ENCODE peak calls at places on chromosomes 12 and 14, in ten cellular contexts. Y, F, P, U, Z, Q, X, J, O and E are unnamed samples.

GRCh38 chr14:59699422-59699821 is 122.8 kb upstream of the CCDC175 start:
- DNase-seq in U (no peak), Y (no peak), Q (no peak), O (no peak), Z (no peak), J (no peak), F (no peak), X (no peak), P (no peak), E (no peak)

GRCh38 chr14:77310041-77310440 is 10.6 kb downstream of the POMT2 start:
- DNase-seq in Q (peak; percentile 28), J (no peak), Y (no peak), P (no peak), O (no peak), X (no peak), F (no peak), U (no peak), Z (no peak), E (no peak)

GRCh38 chr14:60199321-60199720 is 34.1 kb upstream of the DHRS7 start:
- DNase-seq in F (no peak), Z (no peak), U (no peak), Y (no peak), P (no peak), X (no peak), O (no peak), Q (no peak), J (no peak), E (no peak)

GRCh38 chr14:64196668-64197411 is 97.3 kb downstream of the ESR2 start:
- DNase-seq in O (peak; percentile 11), P (peak; percentile 77), X (peak; percentile 50), Z (peak; percentile 75), F (no peak), U (peak; percentile 51), Q (peak; percentile 58), Y (peak; percentile 43), J (peak; percentile 81), E (peak; percentile 37)

GRCh38 chr14:64714432-64715025 is 10.3 kb downstream of the PLEKHG3 start:
- DNase-seq in F (no peak), Z (no peak), Y (no peak), Q (no peak), X (no peak), O (no peak), U (no peak), P (no peak), J (no peak), E (no peak)

GRCh38 chr14:76780875-76781647 is 19.8 kb downstream of the VASH1 start:
- DNase-seq in J (no peak), O (no peak), U (no peak), Z (no peak), P (no peak), F (no peak), Q (peak; percentile 8), X (no peak), Y (peak; percentile 44), E (no peak)

GRCh38 chr14:35470775-35471174 is 63.2 kb upstream of the INSM2 start:
- DNase-seq in P (peak; percentile 72), Z (peak; percentile 49), O (no peak), Q (peak; percentile 9), U (peak; percentile 8), J (no peak), X (no peak), F (no peak), Y (no peak), E (no peak)

GRCh38 chr12:68958337-68958736 is 25.4 kb upstream of the CPM start:
- DNase-seq in J (no peak), U (no peak), F (no peak), Y (no peak), P (no peak), X (no peak), O (no peak), Z (no peak), Q (no peak), E (no peak)

GRCh38 chr12:52073531-52073950 is 3.8 kb downstream of the ATG101 start:
- DNase-seq in U (no peak), P (no peak), F (no peak), Y (no peak), X (no peak), Z (no peak), Q (no peak), O (no peak), J (no peak), E (no peak)

GRCh38 chr14:105087963-105088811 is 23.0 kb upstream of the GPR132 start:
- DNase-seq in F (no peak), X (peak; percentile 50), J (peak; percentile 58), U (peak; percentile 74), Z (peak; percentile 88), P (peak; percentile 78), Y (no peak), Q (peak; percentile 64), O (no peak), E (no peak)

GRCh38 chr12:15644700-15645099 is 144.5 kb downstream of the EPS8 start:
- DNase-seq in P (no peak), Q (peak; percentile 53), Z (no peak), F (no peak), J (no peak), Y (no peak), X (no peak), U (no peak), O (no peak), E (no peak)

GRCh38 chr14:91753501-91754128 is 21.7 kb upstream of the CATSPERB start:
- DNase-seq in Q (no peak), F (no peak), U (no peak), Y (no peak), Z (no peak), P (no peak), X (no peak), O (no peak), J (peak; percentile 93), E (no peak)